ENCODE peak calls at places on chromosome 11, in four cellular contexts. One of them, this sample, is unnamed.

GRCh38 chr11:132632641-132633124 is 899.6 kb downstream of the OPCML start:
- DNase-seq in NCI-H748 treated with DMSO at 0.1 percent for 48 hours: no peak
- DNase-seq in body of pancreas: peak
- DNase-seq in NCI-H1694 treated with DMSO at 0.1 percent for 48 hours: peak
- DNase-seq in this sample: no peak

GRCh38 chr11:47986742-47987141 is 6.4 kb downstream of the PTPRJ start:
- DNase-seq in NCI-H1694 treated with DMSO at 0.1 percent for 48 hours: no peak
- DNase-seq in NCI-H748 treated with DMSO at 0.1 percent for 48 hours: no peak
- DNase-seq in body of pancreas: no peak
- DNase-seq in this sample: no peak

GRCh38 chr11:111259871-111260270 is 14.3 kb downstream of the POU2AF2 start:
- DNase-seq in NCI-H1694 treated with DMSO at 0.1 percent for 48 hours: no peak
- DNase-seq in NCI-H748 treated with DMSO at 0.1 percent for 48 hours: no peak
- DNase-seq in body of pancreas: no peak
- DNase-seq in this sample: no peak

GRCh38 chr11:2928605-2929510 is at the start of gene PHLDA2:
- DNase-seq in NCI-H1694 treated with DMSO at 0.1 percent for 48 hours: no peak
- DNase-seq in NCI-H748 treated with DMSO at 0.1 percent for 48 hours: peak
- DNase-seq in body of pancreas: peak
- DNase-seq in this sample: no peak

GRCh38 chr11:46122955-46123354 is 1.7 kb upstream of the PHF21A start:
- DNase-seq in body of pancreas: no peak
- DNase-seq in NCI-H1694 treated with DMSO at 0.1 percent for 48 hours: no peak
- DNase-seq in NCI-H748 treated with DMSO at 0.1 percent for 48 hours: no peak
- DNase-seq in this sample: no peak

GRCh38 chr11:64207247-64208085 is 945 bp downstream of the FERMT3 start:
- DNase-seq in NCI-H1694 treated with DMSO at 0.1 percent for 48 hours: no peak
- DNase-seq in NCI-H748 treated with DMSO at 0.1 percent for 48 hours: no peak
- DNase-seq in body of pancreas: peak
- DNase-seq in this sample: no peak

GRCh38 chr11:40168461-40168860 is 1291.0 kb downstream of the LRRC4C start:
- DNase-seq in body of pancreas: no peak
- DNase-seq in NCI-H1694 treated with DMSO at 0.1 percent for 48 hours: no peak
- DNase-seq in NCI-H748 treated with DMSO at 0.1 percent for 48 hours: no peak
- DNase-seq in this sample: no peak

GRCh38 chr11:19980957-19981669 is 179.2 kb downstream of the DBX1 start:
- DNase-seq in NCI-H1694 treated with DMSO at 0.1 percent for 48 hours: no peak
- DNase-seq in NCI-H748 treated with DMSO at 0.1 percent for 48 hours: peak
- DNase-seq in body of pancreas: peak
- DNase-seq in this sample: peak

GRCh38 chr11:122192634-122193245 is 76.7 kb upstream of the BLID start:
- DNase-seq in NCI-H1694 treated with DMSO at 0.1 percent for 48 hours: no peak
- DNase-seq in NCI-H748 treated with DMSO at 0.1 percent for 48 hours: no peak
- DNase-seq in body of pancreas: no peak
- DNase-seq in this sample: no peak

GRCh38 chr11:44171518-44171917 is 76.0 kb downstream of the EXT2 start:
- DNase-seq in NCI-H1694 treated with DMSO at 0.1 percent for 48 hours: no peak
- DNase-seq in NCI-H748 treated with DMSO at 0.1 percent for 48 hours: no peak
- DNase-seq in body of pancreas: no peak
- DNase-seq in this sample: no peak

GRCh38 chr11:75946531-75947530 is 131.8 kb downstream of the UVRAG start:
- DNase-seq in NCI-H748 treated with DMSO at 0.1 percent for 48 hours: no peak
- DNase-seq in body of pancreas: peak
- DNase-seq in NCI-H1694 treated with DMSO at 0.1 percent for 48 hours: no peak
- DNase-seq in this sample: no peak

GRCh38 chr11:67674442-67674871 is at the start of gene ALDH3B2:
- DNase-seq in NCI-H748 treated with DMSO at 0.1 percent for 48 hours: no peak
- DNase-seq in NCI-H1694 treated with DMSO at 0.1 percent for 48 hours: no peak
- DNase-seq in body of pancreas: peak
- DNase-seq in this sample: no peak

GRCh38 chr11:65987336-65987735 is 14.6 kb downstream of the EIF1AD start:
- DNase-seq in NCI-H1694 treated with DMSO at 0.1 percent for 48 hours: no peak
- DNase-seq in NCI-H748 treated with DMSO at 0.1 percent for 48 hours: no peak
- DNase-seq in body of pancreas: no peak
- DNase-seq in this sample: no peak

This sample was measured in NCI-H2081.